ENCODE peak calls at places on chromosomes 2 and 18, in seven cellular contexts. Z is heart left ventricle, O is suprapubic skin, B is MM.1S, A is tibial artery, M is WTC11, S is AG10803. I is an unnamed sample.

GRCh38 chr2:53150146-53150545 is 617.5 kb upstream of the CHAC2 start:
- DNase-seq in B (no peak), M (no peak), S (no peak), Z (no peak), O (no peak), A (no peak), I (no peak)

GRCh38 chr2:27891820-27892105 is 1.2 kb downstream of the BABAM2 start:
- DNase-seq in Z (no peak), M (no peak), O (no peak), A (no peak), B (no peak), S (peak; percentile 16), I (no peak)

GRCh38 chr2:96923810-96924774 is 54.2 kb upstream of the SEMA4C start:
- DNase-seq in M (no peak), B (no peak), Z (no peak), A (no peak), O (no peak), S (no peak), I (no peak)

GRCh38 chr2:190662754-190663153 is 13.9 kb downstream of the NAB1 start:
- DNase-seq in B (no peak), A (no peak), O (no peak), S (no peak), M (no peak), Z (no peak), I (no peak)

GRCh38 chr2:48905696-48906095 is 150.2 kb upstream of the LHCGR start:
- DNase-seq in O (no peak), Z (peak; percentile 15), S (no peak), M (no peak), B (no peak), A (peak; percentile 47), I (no peak)

GRCh38 chr2:96142217-96143113 is 2.8 kb downstream of the DUSP2 start:
- DNase-seq in A (no peak), Z (no peak), S (no peak), B (no peak), O (no peak), M (peak; percentile 61), I (no peak)

GRCh38 chr2:109383505-109384307 is 230.1 kb downstream of the SEPTIN10 start:
- DNase-seq in Z (peak; percentile 6), M (peak; percentile 7), S (no peak), A (peak; percentile 11), O (peak; percentile 25), B (no peak), I (no peak)

GRCh38 chr2:23772684-23773083 is 154.2 kb downstream of the ATAD2B start:
- DNase-seq in S (no peak), A (no peak), Z (no peak), B (no peak), M (no peak), O (no peak), I (no peak)

GRCh38 chr2:162072976-162073775 is 839 bp downstream of the DPP4 start:
- DNase-seq in B (no peak), Z (no peak), M (peak; percentile 17), A (no peak), O (no peak), S (peak; percentile 18), I (no peak)

GRCh38 chr2:118836411-118836930 is 11.0 kb downstream of the EN1 start:
- DNase-seq in A (no peak), O (peak; percentile 28), Z (no peak), B (no peak), S (no peak), M (no peak), I (no peak)

GRCh38 chr18:9810216-9810804 is 75.5 kb upstream of the TXNDC2 start:
- DNase-seq in B (no peak), A (no peak), Z (no peak), O (no peak), M (no peak), S (peak; percentile 25), I (no peak)

GRCh38 chr2:88080545-88080944 is 12.9 kb downstream of the SMYD1 start:
- DNase-seq in M (no peak), O (no peak), A (no peak), B (no peak), S (no peak), Z (no peak), I (peak; percentile 32)

GRCh38 chr2:88078624-88079169 is 11.1 kb downstream of the SMYD1 start:
- DNase-seq in B (no peak), A (no peak), M (no peak), O (no peak), Z (no peak), S (no peak), I (no peak)

GRCh38 chr2:88085099-88085498 is 17.5 kb downstream of the SMYD1 start:
- DNase-seq in S (no peak), M (no peak), A (no peak), B (no peak), O (no peak), Z (no peak), I (no peak)

GRCh38 chr2:88082781-88083180 is 15.2 kb downstream of the SMYD1 start:
- DNase-seq in O (no peak), B (no peak), S (no peak), M (no peak), Z (no peak), A (no peak), I (no peak)

GRCh38 chr2:88081924-88082609 is 14.4 kb downstream of the SMYD1 start:
- DNase-seq in M (no peak), Z (no peak), O (no peak), S (no peak), A (no peak), B (no peak), I (no peak)
- TF ChIP-seq CTCF in M (no peak), Z (no peak), O (no peak), S (no peak), A (no peak), B (no peak), I (no peak)

GRCh38 chr2:224359569-224359968 is 42.3 kb downstream of the FAM124B start:
- DNase-seq in A (no peak), M (peak; percentile 58), B (peak; percentile 21), O (no peak), S (no peak), Z (no peak), I (no peak)
- TF ChIP-seq CTCF in A (no peak), M (no peak), B (peak; percentile 36), O (no peak), S (peak; percentile 50), Z (no peak), I (peak; percentile 46)

GRCh38 chr2:166653185-166653813 is 159.2 kb upstream of the SCN7A start:
- DNase-seq in M (no peak), A (no peak), S (no peak), Z (no peak), B (no peak), O (no peak), I (no peak)
- TF ChIP-seq CTCF in M (no peak), A (no peak), S (no peak), Z (no peak), B (no peak), O (no peak), I (no peak)

GRCh38 chr2:177254433-177255226 is 9.9 kb downstream of the NFE2L2 start:
- DNase-seq in M (peak; percentile 86), S (peak; percentile 23), A (no peak), Z (peak; percentile 38), O (no peak), B (no peak), I (no peak)
- TF ChIP-seq CTCF in M (peak; percentile 90), S (no peak), A (no peak), Z (peak; percentile 2), O (peak; percentile 41), B (peak; percentile 48), I (peak; percentile 63)

DNA sequence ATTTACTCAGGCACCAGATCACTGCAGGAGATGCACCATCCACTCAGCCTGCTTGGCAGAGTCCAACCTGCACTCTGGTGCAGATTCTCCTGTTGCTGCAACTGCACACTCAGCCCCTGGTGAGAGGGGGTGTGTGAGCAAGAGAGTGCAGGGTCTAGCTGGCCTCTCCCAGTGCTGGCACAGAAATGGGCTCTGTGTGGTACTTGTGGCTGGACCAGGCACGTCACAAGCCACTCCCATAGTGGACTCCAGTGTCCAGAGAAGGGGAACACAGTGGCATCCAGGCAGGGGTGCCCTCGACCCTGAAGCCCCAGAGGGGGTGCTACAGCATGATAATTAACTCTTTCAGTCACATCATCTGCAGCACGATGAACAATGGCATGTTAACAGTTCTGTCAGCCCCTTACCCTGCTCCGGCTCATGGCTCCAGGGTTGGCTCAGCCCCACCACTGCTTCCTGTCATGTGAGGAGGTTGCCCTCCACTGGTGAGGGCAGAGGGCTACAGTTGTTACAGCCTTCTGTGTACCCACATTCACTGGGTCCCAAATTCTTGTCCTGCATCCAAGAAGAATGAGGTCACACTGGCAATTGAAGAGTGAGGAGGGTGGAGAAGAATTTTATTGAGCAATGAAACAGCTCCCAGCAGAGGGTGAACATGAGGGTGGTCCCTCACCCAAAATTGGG is 135.7 kb downstream of the EVA1A start:
- DNase-seq in O (no peak), S (peak; percentile 57), Z (no peak), B (no peak), M (peak; percentile 30), A (no peak), I (no peak)
- TF ChIP-seq CTCF in O (no peak), S (peak; percentile 18), Z (no peak), B (no peak), M (peak; percentile 38), A (no peak), I (peak; percentile 48)

DNA sequence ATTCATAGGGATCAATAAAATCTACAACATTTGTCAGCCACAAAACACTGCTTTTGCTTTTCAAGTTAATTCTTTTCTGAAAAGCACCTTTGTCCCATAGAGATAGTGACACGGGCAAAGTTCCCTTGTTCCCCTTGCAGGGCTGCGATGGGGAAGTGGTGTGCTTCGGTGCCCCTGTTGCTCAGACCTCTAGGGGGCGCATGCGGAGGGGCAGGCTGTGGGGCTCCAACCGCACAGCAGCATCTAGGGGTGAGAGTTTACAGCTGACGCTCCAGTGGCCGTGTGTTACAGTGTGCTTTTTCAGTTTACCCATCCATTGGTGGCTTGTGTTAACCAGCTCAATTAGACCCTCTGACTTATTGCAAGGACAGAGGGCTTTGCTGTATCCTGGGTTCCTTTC is 1432.2 kb upstream of the ACVR2A start:
- DNase-seq in S (no peak), A (no peak), O (no peak), B (no peak), Z (no peak), M (peak; percentile 82), I (no peak)
- TF ChIP-seq CTCF in S (no peak), A (no peak), O (no peak), B (no peak), Z (no peak), M (peak; percentile 47), I (no peak)

DNA sequence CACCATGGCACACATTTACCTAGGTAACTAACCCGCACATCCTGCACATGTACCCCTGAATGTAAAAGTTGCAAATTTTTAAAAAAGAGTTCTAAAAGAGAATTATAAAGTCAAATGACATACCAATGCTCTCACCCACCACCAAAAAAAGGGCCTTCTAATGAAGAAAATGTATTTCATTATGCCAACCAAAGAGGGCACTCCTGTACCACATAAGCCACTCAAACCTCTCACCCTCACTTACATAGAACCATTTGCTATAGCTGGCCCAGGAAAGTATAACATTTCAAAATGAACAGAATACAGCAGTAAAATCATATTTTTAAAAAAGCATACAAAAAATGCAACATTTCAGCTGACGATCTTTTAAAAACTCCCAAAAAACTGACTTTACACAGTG is 241.5 kb upstream of the PKDCC start:
- DNase-seq in Z (no peak), O (no peak), S (no peak), A (no peak), B (no peak), M (no peak), I (no peak)
- TF ChIP-seq CTCF in Z (no peak), O (no peak), S (no peak), A (no peak), B (peak; percentile 15), M (no peak), I (no peak)

GRCh38 chr18:45837283-45838070 is 12.0 kb downstream of the SIGLEC15 start:
- DNase-seq in A (no peak), B (no peak), M (peak; percentile 80), Z (peak; percentile 34), S (peak; percentile 49), O (no peak), I (no peak)
- TF ChIP-seq CTCF in A (peak; percentile 17), B (no peak), M (no peak), Z (peak; percentile 3), S (no peak), O (peak; percentile 32), I (peak; percentile 79)